ENCODE peak calls at places on chromosomes 3 and 15, in five cellular contexts. B is foreskin keratinocyte, S is type B pancreatic cell, G is epithelial cell of esophagus, R is testis. F is an unnamed sample.

GRCh38 chr3:76324101-76324500 is 538.8 kb upstream of the ZNF717 start:
- DNase-seq in S (no peak), B (no peak), G (no peak), R (no peak), F (no peak)

GRCh38 chr3:38116471-38117162 is 20.3 kb downstream of the ACAA1 start:
- DNase-seq in S (no peak), R (no peak), G (no peak), B (no peak), F (no peak)

GRCh38 chr3:62325896-62326295 is 47.5 kb downstream of the FEZF2 start:
- DNase-seq in S (no peak), G (peak; percentile 34), R (no peak), B (no peak), F (no peak)

GRCh38 chr15:38193496-38193895 is 59.1 kb upstream of the SPRED1 start:
- DNase-seq in R (no peak), S (no peak), G (no peak), B (no peak), F (no peak)

GRCh38 chr15:51129513-51130197 is 34.9 kb upstream of the TNFAIP8L3 start:
- DNase-seq in G (no peak), S (no peak), R (no peak), B (no peak), F (no peak)

GRCh38 chr3:192444096-192444790 is 283.1 kb downstream of the FGF12 start:
- DNase-seq in R (peak; percentile 82), G (peak; percentile 70), B (peak; percentile 15), S (peak; percentile 71), F (peak; percentile 35)

GRCh38 chr3:107561980-107562379 is 39.2 kb downstream of the BBX start:
- DNase-seq in G (peak; percentile 62), S (no peak), B (no peak), R (no peak), F (no peak)

GRCh38 chr15:74290645-74291044 is 54.5 kb downstream of the CCDC33 start:
- DNase-seq in B (no peak), R (no peak), G (no peak), S (no peak), F (no peak)

GRCh38 chr3:46440531-46441294 is 24.0 kb downstream of the LTF start:
- DNase-seq in S (no peak), B (peak; percentile 29), G (no peak), R (no peak), F (no peak)

GRCh38 chr3:161854232-161854771 is 357.7 kb downstream of the OTOL1 start:
- DNase-seq in S (peak; percentile 48), B (peak; percentile 91), R (peak; percentile 25), G (peak; percentile 100), F (no peak)

GRCh38 chr3:93992211-93992610 is 12.3 kb downstream of the ARL13B start:
- DNase-seq in S (no peak), B (no peak), G (no peak), R (no peak), F (no peak)

GRCh38 chr15:76942331-76942730 is 10.8 kb downstream of the RCN2 start:
- DNase-seq in R (no peak), G (no peak), S (no peak), B (no peak), F (no peak)

GRCh38 chr3:42119558-42120355 is 28.6 kb downstream of the TRAK1 start:
- DNase-seq in B (no peak), G (no peak), S (no peak), R (no peak), F (no peak)

GRCh38 chr3:54427951-54428871 is 305.9 kb downstream of the CACNA2D3 start:
- DNase-seq in B (no peak), G (peak; percentile 70), R (peak; percentile 81), S (no peak), F (no peak)

GRCh38 chr15:34217587-34218225 is 7.1 kb upstream of the EMC4 start:
- DNase-seq in R (no peak), B (peak; percentile 50), S (no peak), G (peak; percentile 84), F (no peak)

GRCh38 chr3:177945999-177946398 is 590.2 kb upstream of the KCNMB2 start:
- DNase-seq in S (no peak), B (no peak), G (no peak), R (no peak), F (no peak)

GRCh38 chr3:45081506-45081905 is 55.4 kb downstream of the CLEC3B start:
- DNase-seq in B (no peak), R (peak; percentile 69), G (no peak), S (no peak), F (no peak)

GRCh38 chr15:70265466-70265978 is 167.8 kb upstream of the TLE3 start:
- DNase-seq in S (no peak), R (no peak), B (no peak), G (no peak), F (no peak)

GRCh38 chr3:146374146-146374545 is 95.2 kb downstream of the PLSCR2 start:
- DNase-seq in R (no peak), S (no peak), B (no peak), G (no peak), F (no peak)

GRCh38 chr15:69443032-69443611 is 9.5 kb upstream of the RPLP1 start:
- DNase-seq in B (no peak), R (no peak), G (no peak), S (no peak), F (no peak)

GRCh38 chr15:36358094-36358961 is 221.1 kb upstream of the CDIN1 start:
- DNase-seq in G (peak; percentile 35), S (no peak), R (no peak), B (no peak), F (no peak)

GRCh38 chr3:126958638-126959085 is 24.3 kb upstream of the PLXNA1 start:
- DNase-seq in S (no peak), B (no peak), G (no peak), R (no peak), F (no peak)

GRCh38 chr15:41969851-41970431 is 2.4 kb downstream of the EHD4 start:
- DNase-seq in G (no peak), B (no peak), R (no peak), S (no peak), F (peak; percentile 42)

GRCh38 chr3:28677581-28677980 is 329.0 kb upstream of the AZI2 start:
- DNase-seq in S (no peak), R (peak; percentile 40), B (no peak), G (peak; percentile 29), F (no peak)

GRCh38 chr3:5344707-5345106 is 157.2 kb downstream of the EDEM1 start:
- DNase-seq in B (no peak), R (no peak), G (no peak), S (no peak), F (no peak)

GRCh38 chr3:71102111-71103039 is 481.2 kb downstream of the FOXP1 start:
- DNase-seq in B (no peak), G (peak; percentile 77), R (no peak), S (no peak), F (no peak)